ENCODE peak calls at places on chromosomes 11 and 22, in five cellular contexts. V is H9, U is mesenchymal stem cell, B is H1, X is trophoblast cell. W is an unnamed sample.

GRCh38 chr22:17149073-17149815 is 9.8 kb downstream of the HDHD5 start:
- DNase-seq in V (no peak), U (no peak), B (no peak), X (peak), W (no peak)

GRCh38 chr22:48253573-48253972 is 1491.1 kb downstream of the TBC1D22A start:
- DNase-seq in V (no peak), U (no peak), B (no peak), X (no peak), W (no peak)

GRCh38 chr22:30221121-30221992 is 25.2 kb downstream of the LIF start:
- DNase-seq in V (no peak), U (no peak), B (no peak), X (no peak), W (no peak)

GRCh38 chr11:33936745-33937612 is 45.1 kb upstream of the LMO2 start:
- DNase-seq in V (no peak), U (peak), B (no peak), X (no peak), W (no peak)

GRCh38 chr11:900545-900944 is 10.1 kb downstream of the CHID1 start:
- DNase-seq in V (no peak), U (no peak), B (no peak), X (no peak), W (no peak)

GRCh38 chr11:62444835-62445234 is 26.0 kb downstream of the SCGB1A1 start:
- DNase-seq in V (no peak), U (no peak), B (no peak), X (no peak), W (no peak)

GRCh38 chr11:14189874-14190273 is 169.1 kb downstream of the RRAS2 start:
- DNase-seq in V (no peak), U (no peak), B (no peak), X (no peak), W (no peak)

GRCh38 chr11:60944504-60945294 is 7.3 kb downstream of the SLC15A3 start:
- DNase-seq in V (no peak), U (no peak), B (no peak), X (no peak), W (no peak)

DNA sequence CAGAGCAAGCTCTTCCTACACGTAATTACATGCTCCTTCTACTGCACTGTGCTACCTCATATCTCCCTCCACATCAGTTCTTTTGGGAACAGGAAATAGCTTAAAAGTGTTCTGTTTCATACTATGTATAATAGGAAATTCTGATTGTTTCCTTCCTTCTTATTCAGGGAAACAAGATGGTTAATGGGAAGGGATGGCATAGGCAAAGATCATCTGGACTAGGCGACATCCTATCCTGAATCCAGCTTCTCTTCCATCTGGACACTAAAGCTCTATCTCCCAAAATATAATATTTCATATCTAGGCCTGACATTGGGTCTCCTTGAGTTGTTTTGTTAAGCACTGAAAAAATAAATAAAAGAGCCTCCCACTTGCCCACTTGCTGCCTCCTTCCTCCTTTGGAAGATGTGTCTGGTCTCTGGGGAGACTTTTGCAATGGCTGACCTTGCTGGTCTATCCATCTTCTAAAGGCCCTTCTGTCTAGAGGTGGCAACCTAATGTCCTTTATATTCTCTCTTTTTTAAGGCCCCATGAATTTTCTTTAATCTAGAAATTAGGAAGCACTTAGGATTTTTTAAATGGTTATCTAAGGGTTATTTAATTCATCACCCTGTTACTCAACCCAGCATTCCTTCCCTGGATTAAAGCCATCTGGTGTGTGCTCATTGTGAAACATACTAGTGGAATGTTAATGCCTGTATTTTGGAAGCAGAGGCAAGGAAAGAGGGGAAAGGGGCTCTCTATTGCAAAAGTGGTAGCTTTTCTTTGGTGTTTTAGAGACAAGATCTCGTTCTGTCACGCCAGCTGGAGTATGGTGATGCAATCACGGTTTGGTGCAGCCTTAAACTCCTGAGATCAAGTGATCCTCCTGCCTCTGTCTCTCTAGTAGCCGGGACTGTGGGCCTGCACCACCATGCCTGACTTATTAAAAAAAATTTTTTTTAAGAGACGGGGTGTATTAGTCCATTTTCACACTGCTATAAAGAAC is 20.6 kb downstream of the CLMP start:
- DNase-seq in V (no peak), U (peak), B (no peak), X (peak), W (peak)
- H3K4ac ChIP-seq in V (no peak), U (no peak), B (no peak), X (no peak), W (no peak)

DNA sequence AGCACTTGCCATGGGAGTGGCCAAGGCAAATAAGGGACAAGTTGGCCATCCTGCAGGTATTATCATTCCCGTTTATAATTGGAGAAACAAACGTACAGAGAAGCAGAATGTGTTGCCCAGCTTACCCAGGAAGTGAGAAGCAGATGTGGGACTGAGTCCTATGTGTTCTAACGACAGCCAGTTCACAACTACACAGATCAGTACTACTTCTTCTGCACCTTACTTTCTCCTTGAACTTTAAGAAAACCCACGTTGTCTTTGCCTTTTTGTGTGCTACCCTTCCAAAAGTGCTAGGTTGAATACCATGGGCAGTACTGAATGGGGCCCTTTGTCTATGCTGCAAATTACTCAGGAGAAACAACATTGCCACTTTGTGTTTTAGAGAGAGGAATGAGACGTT is 62.8 kb upstream of the BLID start:
- DNase-seq in V (no peak), U (no peak), B (no peak), X (no peak), W (no peak)
- H2BK12ac ChIP-seq in V (no peak), U (peak), B (no peak), X (no peak), W (no peak)

GRCh38 chr22:38569181-38569971 is 607 bp downstream of the DMC1 start:
- DNase-seq in V (no peak), U (peak), B (no peak), X (no peak), W (no peak)
- H3K4ac ChIP-seq in V (peak), U (no peak), B (peak), X (no peak), W (no peak)

GRCh38 chr11:123461164-123461563 is 31.1 kb downstream of the GRAMD1B start:
- DNase-seq in V (no peak), U (no peak), B (no peak), X (peak), W (no peak)
- H2BK12ac ChIP-seq in V (no peak), U (no peak), B (no peak), X (peak), W (no peak)

W was measured in neuronal stem cell.